ENCODE peak calls at places on chromosomes 2 and 18, in eight cellular contexts. S is fibroblast of the aortic adventitia, R is nephron progenitor cell, V is BJ, A is heart left ventricle, U is RWPE1, E is endothelial cell of umbilical vein, J is GM12864. O is an unnamed sample.

GRCh38 chr2:180519276-180519675 is 461.1 kb upstream of the UBE2E3 start:
- DNase-seq in S (peak), R (no peak), V (no peak), A (no peak), U (peak), E (peak), J (no peak), O (no peak)

GRCh38 chr2:178128836-178129630 is 16.8 kb downstream of the RBM45 start:
- DNase-seq in S (peak), R (no peak), V (no peak), A (no peak), U (no peak), E (no peak), J (no peak), O (no peak)

GRCh38 chr18:73758446-73758845 is 389.2 kb downstream of the FBXO15 start:
- DNase-seq in S (peak), R (no peak), V (no peak), A (no peak), U (peak), E (no peak), J (no peak), O (no peak)

GRCh38 chr2:127108090-127108523 is 1.2 kb upstream of the BIN1 start:
- DNase-seq in S (no peak), R (no peak), V (no peak), A (peak), U (no peak), E (no peak), J (no peak), O (no peak)

GRCh38 chr18:53457068-53457467 is 767.4 kb downstream of the MBD2 start:
- DNase-seq in S (no peak), R (no peak), V (peak), A (no peak), U (no peak), E (no peak), J (no peak), O (no peak)

GRCh38 chr2:235263205-235264120 is 230.4 kb upstream of the AGAP1 start:
- DNase-seq in S (peak), R (peak), V (peak), A (peak), U (peak), E (peak), J (no peak), O (no peak)

GRCh38 chr18:74418023-74418422 is 39.1 kb downstream of the DIPK1C start:
- DNase-seq in S (no peak), R (no peak), V (no peak), A (no peak), U (no peak), E (no peak), J (no peak), O (no peak)

GRCh38 chr18:62741118-62741566 is 25.8 kb downstream of the PHLPP1 start:
- DNase-seq in S (peak), R (no peak), V (no peak), A (no peak), U (peak), E (peak), J (no peak), O (no peak)

GRCh38 chr2:7019191-7019590 is 102.0 kb downstream of the RNF144A start:
- DNase-seq in S (no peak), R (no peak), V (no peak), A (no peak), U (no peak), E (no peak), J (no peak), O (no peak)

GRCh38 chr2:112275887-112276773 is 733 bp downstream of the ZC3H6 start:
- DNase-seq in S (peak), R (peak), V (peak), A (peak), U (peak), E (peak), J (peak), O (peak)

GRCh38 chr2:112839407-112840067 is 3.0 kb upstream of the IL1B start:
- DNase-seq in S (no peak), R (no peak), V (no peak), A (no peak), U (no peak), E (no peak), J (no peak), O (no peak)

GRCh38 chr2:56204556-56204955 is 20.8 kb downstream of the CCDC85A start:
- DNase-seq in S (no peak), R (no peak), V (no peak), A (no peak), U (no peak), E (no peak), J (no peak), O (no peak)

GRCh38 chr2:235106874-235107639 is 155.2 kb downstream of the SH3BP4 start:
- DNase-seq in S (peak), R (peak), V (no peak), A (peak), U (peak), E (peak), J (no peak), O (peak)

DNA sequence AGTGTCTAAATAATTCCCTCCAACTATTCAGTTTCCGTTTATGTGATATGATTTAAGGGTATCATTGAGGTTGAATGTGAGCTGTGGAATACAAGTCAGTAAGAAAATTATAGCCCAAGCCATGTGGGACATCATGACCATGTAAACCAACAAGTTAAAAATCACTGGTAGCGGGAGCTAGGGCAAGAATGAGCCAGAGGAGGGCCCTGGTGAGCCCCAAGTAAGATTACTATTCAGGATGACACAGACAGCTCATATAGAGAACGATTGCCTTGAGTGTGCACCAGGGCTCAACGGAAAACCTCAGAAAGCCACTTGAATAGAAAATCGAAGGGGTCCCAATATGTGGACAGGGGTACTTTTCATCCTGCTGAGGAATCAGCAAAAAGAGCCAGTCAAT is 87.8 kb upstream of the RBMS1 start:
- DNase-seq in S (no peak), R (no peak), V (no peak), A (no peak), U (no peak), E (no peak), J (no peak), O (no peak)
- TF ChIP-seq CTCF in S (no peak), R (no peak), V (no peak), A (no peak), U (no peak), E (no peak), J (no peak), O (no peak)

DNA sequence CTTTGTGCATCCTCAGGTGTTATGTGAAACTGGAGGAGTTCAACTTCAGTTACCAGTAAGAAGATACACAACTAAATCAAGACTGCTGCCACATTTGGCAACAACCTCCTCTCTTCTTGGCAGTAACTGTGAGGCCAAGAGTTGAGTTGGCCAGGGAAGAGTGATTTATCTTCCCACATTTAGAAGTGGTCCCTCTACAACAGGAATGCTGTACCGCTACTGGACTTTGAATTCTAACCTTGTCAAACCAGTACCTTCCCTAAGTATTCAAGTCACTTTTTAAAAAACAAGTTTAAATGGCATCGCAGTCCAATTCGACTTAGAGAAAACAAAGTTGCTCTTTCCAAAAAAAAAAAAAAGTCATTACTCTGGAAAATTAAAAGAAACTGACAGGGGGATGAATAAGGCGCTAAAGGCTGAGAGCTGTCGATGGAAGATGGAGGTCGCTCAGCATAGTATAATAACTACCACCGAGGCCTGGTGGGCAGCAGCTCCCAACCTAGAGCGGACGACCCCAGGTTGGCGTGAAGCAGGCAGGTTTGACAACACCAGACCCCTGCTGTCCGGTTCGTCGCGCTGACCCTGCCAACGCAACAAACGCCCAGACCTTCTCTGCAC is 1.0 kb downstream of the MAP4K3 start:
- DNase-seq in S (peak), R (peak), V (no peak), A (peak), U (peak), E (peak), J (no peak), O (no peak)
- TF ChIP-seq CTCF in S (no peak), R (no peak), V (peak), A (no peak), U (no peak), E (no peak), J (peak), O (no peak)

GRCh38 chr2:129191530-129191929 is 787.9 kb upstream of the RAB6C start:
- DNase-seq in S (no peak), R (peak), V (no peak), A (no peak), U (peak), E (no peak), J (no peak), O (no peak)
- TF ChIP-seq CTCF in S (no peak), R (no peak), V (no peak), A (no peak), U (no peak), E (no peak), J (no peak), O (no peak)

GRCh38 chr2:61549546-61549945 is 11.4 kb upstream of the XPO1 start:
- DNase-seq in S (no peak), R (no peak), V (no peak), A (no peak), U (no peak), E (no peak), J (no peak), O (no peak)
- TF ChIP-seq CTCF in S (no peak), R (no peak), V (no peak), A (no peak), U (no peak), E (no peak), J (no peak), O (no peak)

DNA sequence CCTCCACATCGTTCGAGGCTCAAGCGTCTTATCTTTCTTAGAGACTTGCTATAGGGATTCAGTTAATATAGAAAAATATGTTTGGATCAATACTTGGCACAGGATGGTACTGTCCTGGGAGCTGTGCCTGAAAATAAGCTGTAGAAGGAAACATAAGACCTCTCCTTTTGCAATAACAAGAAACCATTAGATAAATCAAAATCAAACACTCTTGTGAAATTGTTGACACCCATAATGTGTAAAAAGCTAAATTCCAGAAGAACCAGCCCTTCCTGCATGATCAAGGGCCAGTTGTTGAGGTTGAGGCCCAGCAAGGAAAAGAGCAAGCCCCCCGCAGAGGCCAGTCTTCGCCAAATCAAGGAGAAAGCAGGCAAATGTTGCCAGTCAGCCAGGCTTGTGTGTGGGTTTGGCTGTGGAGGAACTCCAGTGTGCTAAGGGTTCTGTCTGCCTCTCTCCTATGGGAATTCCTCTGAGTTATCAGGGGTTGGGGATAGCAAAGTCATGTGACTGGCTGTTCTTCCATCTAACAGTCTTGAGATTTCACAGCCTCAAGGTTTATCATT is 185.7 kb downstream of the ACKR3 start:
- DNase-seq in S (peak), R (no peak), V (no peak), A (no peak), U (no peak), E (no peak), J (no peak), O (no peak)
- TF ChIP-seq CTCF in S (no peak), R (no peak), V (no peak), A (no peak), U (no peak), E (no peak), J (no peak), O (no peak)

GRCh38 chr2:20103514-20103913 is 52.1 kb upstream of the LAPTM4A start:
- DNase-seq in S (no peak), R (no peak), V (no peak), A (no peak), U (no peak), E (no peak), J (no peak), O (no peak)

GRCh38 chr2:20104900-20105545 is 53.6 kb upstream of the LAPTM4A start:
- DNase-seq in S (no peak), R (no peak), V (no peak), A (no peak), U (no peak), E (no peak), J (no peak), O (no peak)

GRCh38 chr2:20108655-20109396 is 57.4 kb upstream of the LAPTM4A start:
- DNase-seq in S (no peak), R (no peak), V (no peak), A (no peak), U (peak), E (no peak), J (no peak), O (no peak)

GRCh38 chr2:20107776-20108175 is 56.3 kb upstream of the LAPTM4A start:
- DNase-seq in S (no peak), R (no peak), V (no peak), A (no peak), U (no peak), E (no peak), J (no peak), O (no peak)

DNA sequence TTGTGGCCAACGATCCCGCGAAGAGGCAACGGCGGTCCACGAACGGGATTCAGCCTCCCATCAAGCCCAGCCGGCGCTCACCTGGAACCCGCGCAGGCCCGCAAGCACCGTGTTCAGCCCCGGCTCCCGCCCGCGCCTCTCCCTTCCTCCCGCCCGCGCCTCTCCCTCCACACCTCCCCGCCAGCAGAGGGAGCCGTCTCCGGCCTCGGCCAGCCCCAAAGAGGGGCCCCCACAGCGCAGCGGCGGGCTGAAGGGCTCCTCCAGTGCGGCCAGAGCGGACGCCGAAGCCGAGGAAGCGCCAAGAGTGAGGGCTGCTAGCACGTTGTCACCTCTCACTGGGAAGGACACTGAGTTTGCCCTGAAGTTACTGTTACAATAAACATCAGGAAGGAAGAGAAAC is 55.3 kb upstream of the LAPTM4A start:
- DNase-seq in S (no peak), R (peak), V (no peak), A (peak), U (peak), E (peak), J (no peak), O (no peak)
- TF ChIP-seq CTCF in S (peak), R (peak), V (peak), A (peak), U (peak), E (peak), J (peak), O (peak)

DNA sequence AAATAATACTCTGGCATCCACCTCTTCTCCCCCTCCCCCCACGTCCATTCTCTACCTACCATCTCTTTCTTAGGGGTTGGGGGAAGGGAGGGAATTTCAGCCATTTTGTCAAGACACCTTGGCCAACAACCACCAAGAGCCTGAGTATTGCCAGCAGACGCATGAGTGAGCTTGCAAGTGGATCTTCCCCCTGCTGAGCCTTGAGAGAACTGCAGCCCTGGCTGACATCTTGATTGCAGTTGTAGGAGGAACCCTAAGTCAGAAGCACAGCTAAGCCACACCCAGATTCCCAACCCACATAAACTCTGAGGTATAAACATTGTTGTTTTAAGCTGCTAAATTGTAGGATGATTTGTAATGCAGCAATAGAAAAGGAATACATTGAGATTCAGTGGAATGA is 165.6 kb downstream of the TMEFF2 start:
- DNase-seq in S (no peak), R (peak), V (no peak), A (no peak), U (no peak), E (no peak), J (peak), O (no peak)
- TF ChIP-seq CTCF in S (peak), R (no peak), V (peak), A (no peak), U (no peak), E (no peak), J (peak), O (no peak)

O was measured in GM10248.